ENCODE peak calls at places on chromosome 7, in five cellular contexts. P is astrocyte, G is small intestine, Y is Caco-2, L is cardiac fibroblast. O is an unnamed sample.

GRCh38 chr7:22565315-22565811 is 65.4 kb upstream of the STEAP1B start:
- DNase-seq in G (no peak), L (peak), Y (no peak), P (peak), O (no peak)

GRCh38 chr7:83325083-83325482 is 162.4 kb upstream of the PCLO start:
- DNase-seq in P (no peak), G (no peak), Y (no peak), L (no peak), O (no peak)

GRCh38 chr7:149664666-149665065 is 108.7 kb downstream of the ZNF467 start:
- DNase-seq in L (no peak), P (no peak), Y (no peak), G (no peak), O (no peak)

GRCh38 chr7:158322616-158323530 is 264.8 kb downstream of the PTPRN2 start:
- DNase-seq in Y (no peak), P (no peak), L (no peak), G (no peak), O (no peak)

GRCh38 chr7:144995495-144995894 is 159.6 kb upstream of the TPK1 start:
- DNase-seq in L (no peak), P (no peak), G (no peak), Y (no peak), O (no peak)

GRCh38 chr7:111011500-111011899 is 79.4 kb upstream of the LRRN3 start:
- DNase-seq in Y (no peak), P (peak), G (no peak), L (peak), O (no peak)

GRCh38 chr7:69403169-69403568 is 195.1 kb upstream of the AUTS2 start:
- DNase-seq in Y (no peak), G (no peak), L (no peak), P (no peak), O (no peak)

GRCh38 chr7:134886353-134887057 is 99.8 kb upstream of the AGBL3 start:
- DNase-seq in L (peak), G (no peak), P (peak), Y (peak), O (no peak)

GRCh38 chr7:125090596-125090995 is 161.0 kb upstream of the POT1 start:
- DNase-seq in P (no peak), L (peak), G (no peak), Y (no peak), O (no peak)

GRCh38 chr7:98735801-98736200 is 118.7 kb downstream of the NPTX2 start:
- DNase-seq in Y (no peak), L (no peak), P (no peak), G (no peak), O (no peak)

GRCh38 chr7:95933618-95934017 is 161.3 kb downstream of the DYNC1I1 start:
- DNase-seq in G (no peak), Y (no peak), L (no peak), P (no peak), O (no peak)

GRCh38 chr7:21253740-21254687 is 173.9 kb upstream of the SP4 start:
- DNase-seq in L (peak), Y (peak), G (peak), P (peak), O (peak)

GRCh38 chr7:82020076-82020475 is 250.2 kb upstream of the HGF start:
- DNase-seq in Y (no peak), L (no peak), G (no peak), P (peak), O (no peak)

GRCh38 chr7:19663816-19664531 is 44.9 kb downstream of the POLR1F start:
- DNase-seq in G (no peak), L (peak), Y (no peak), P (no peak), O (no peak)

GRCh38 chr7:137003606-137004005 is 135.2 kb downstream of the CHRM2 start:
- DNase-seq in P (no peak), G (no peak), Y (no peak), L (no peak), O (no peak)

GRCh38 chr7:106820321-106821217 is 44.5 kb upstream of the PIK3CG start:
- DNase-seq in P (peak), G (no peak), Y (no peak), L (no peak), O (no peak)

GRCh38 chr7:30510124-30511074 is 5.8 kb upstream of the GGCT start:
- DNase-seq in P (peak), G (peak), L (peak), Y (no peak), O (no peak)

GRCh38 chr7:41010967-41011366 is 691.9 kb downstream of the INHBA start:
- DNase-seq in P (no peak), G (no peak), Y (no peak), L (peak), O (peak)

GRCh38 chr7:50332241-50333176 is 28.0 kb downstream of the IKZF1 start:
- DNase-seq in G (no peak), L (no peak), Y (no peak), P (no peak), O (no peak)
- H3K4me3 ChIP-seq in G (no peak), L (no peak), Y (no peak), P (no peak), O (no peak)

GRCh38 chr7:32761451-32762320 is 129.9 kb downstream of the KBTBD2 start:
- DNase-seq in P (no peak), Y (no peak), G (no peak), L (no peak), O (no peak)
- H3K4me3 ChIP-seq in P (peak), Y (no peak), G (no peak), L (peak), O (peak)

DNA sequence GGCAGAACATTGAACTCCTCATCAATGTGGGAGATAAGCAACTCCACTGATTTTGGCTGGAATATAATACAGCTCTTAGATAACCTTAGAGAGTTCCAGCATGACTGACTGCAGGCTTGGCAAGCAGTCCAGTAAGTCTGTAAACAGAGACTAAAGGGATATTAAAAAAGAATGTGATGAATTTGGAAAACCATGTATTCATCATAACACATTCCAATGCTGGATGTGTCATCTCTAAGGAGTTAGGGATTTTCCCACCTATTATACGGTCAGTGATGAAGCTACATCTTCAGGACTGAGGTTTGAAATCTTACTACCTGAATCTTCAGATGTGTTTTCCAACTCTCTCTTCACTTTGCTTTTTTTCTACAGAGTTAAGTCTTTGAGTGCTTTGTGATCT is 678.5 kb downstream of the GRM8 start:
- DNase-seq in L (peak), Y (no peak), G (no peak), P (peak), O (no peak)
- H3K4me3 ChIP-seq in L (no peak), Y (no peak), G (no peak), P (peak), O (no peak)

DNA sequence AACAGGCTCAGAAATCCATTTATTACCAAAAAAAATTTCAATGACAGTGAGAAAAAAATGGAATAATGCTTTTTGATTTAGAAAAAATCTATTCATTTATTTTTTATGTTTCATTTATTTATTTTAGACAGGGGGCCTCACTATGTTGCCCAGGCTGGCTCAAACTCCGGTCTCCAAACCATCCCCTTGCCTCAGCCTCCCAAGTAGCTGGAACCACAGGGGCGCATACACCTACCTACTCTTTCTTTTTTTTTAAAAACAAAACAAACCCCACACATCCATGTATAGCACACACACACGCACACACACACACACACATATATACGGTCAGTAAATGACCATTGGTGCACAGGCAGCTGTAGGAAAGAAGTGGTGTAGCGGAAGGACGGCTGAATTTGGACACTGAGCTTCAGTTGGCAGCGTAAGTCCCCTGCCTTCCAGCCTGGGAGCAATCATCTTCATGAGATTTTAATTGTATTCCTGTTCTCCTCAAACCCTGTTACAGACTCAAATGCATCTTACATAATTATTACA is 28.8 kb downstream of the ARL4A start:
- DNase-seq in L (no peak), P (no peak), G (no peak), Y (no peak), O (no peak)
- H3K4me3 ChIP-seq in L (no peak), P (no peak), G (no peak), Y (no peak), O (no peak)

GRCh38 chr7:37944737-37945054 is 24.3 kb downstream of the EPDR1 start:
- DNase-seq in G (no peak), P (no peak), L (no peak), Y (no peak), O (no peak)
- H3K4me3 ChIP-seq in G (no peak), P (no peak), L (no peak), Y (no peak), O (no peak)

DNA sequence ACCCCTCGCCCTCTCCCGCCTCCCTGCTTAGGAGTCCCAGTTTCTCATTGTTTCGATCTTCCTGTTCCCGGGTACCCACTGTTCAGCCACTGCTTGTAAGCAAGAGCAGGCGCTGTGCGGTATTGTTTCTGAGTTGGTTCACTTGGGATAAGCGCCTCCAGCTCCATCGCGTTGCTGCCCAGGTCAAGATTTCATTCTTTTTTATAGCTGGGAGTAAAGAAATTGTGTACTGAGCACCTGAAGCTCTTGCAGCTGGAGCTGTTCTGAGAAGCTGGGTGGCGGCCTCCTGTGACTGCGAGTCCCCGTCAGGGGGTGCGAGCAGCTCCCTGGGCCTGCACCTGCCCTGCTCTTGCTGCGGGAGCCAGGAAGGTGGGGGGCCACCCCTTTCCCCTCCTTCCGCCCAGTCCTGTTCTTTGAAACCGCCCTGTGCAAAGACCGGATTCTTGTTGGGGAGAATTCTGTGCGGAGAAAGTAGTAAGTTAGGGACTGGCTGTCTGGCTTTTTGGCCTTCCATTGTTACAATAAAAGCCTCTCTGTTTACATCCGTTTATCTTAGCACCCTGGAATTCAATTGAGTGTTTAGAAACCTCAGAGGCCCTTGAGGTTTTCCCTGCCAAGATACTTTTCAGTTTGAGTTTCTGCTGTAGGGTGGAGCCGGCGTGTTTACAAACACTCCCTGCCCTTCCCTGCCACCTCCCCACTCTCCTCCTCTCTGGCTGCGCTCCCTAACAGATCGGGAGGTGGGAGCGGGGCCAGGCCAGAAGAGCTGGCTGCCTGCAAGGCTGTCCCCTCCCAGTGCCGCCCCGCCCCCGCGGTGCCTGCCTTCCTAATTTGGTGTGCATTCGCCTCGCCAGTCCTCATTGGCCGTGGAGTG is 30.8 kb upstream of the AP5Z1 start:
- DNase-seq in Y (peak), P (peak), L (peak), G (peak), O (peak)
- H3K4me3 ChIP-seq in Y (no peak), P (no peak), L (no peak), G (peak), O (peak)

DNA sequence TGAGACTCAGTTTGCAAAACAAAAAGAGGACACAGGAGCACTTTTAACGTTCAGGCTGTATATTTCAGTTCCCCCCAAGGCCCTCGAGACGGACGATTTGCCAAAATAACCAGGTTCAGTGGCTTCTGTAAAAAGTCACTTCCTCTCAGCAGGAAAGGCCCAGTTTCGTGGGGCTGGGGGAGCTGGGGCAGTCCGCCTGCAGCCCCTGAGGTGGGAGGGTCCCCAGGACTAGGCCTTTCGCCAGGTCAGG is 28.8 kb downstream of the WDR86 start:
- DNase-seq in P (no peak), G (no peak), Y (no peak), L (no peak), O (no peak)
- H3K4me3 ChIP-seq in P (no peak), G (no peak), Y (no peak), L (no peak), O (no peak)

GRCh38 chr7:130923930-130924329 is 189.9 kb upstream of the KLF14 start:
- DNase-seq in P (no peak), Y (no peak), G (peak), L (no peak), O (no peak)

GRCh38 chr7:130926021-130926691 is 192.1 kb upstream of the KLF14 start:
- DNase-seq in Y (no peak), L (no peak), P (no peak), G (no peak), O (no peak)

GRCh38 chr7:130927062-130927461 is 193.1 kb upstream of the KLF14 start:
- DNase-seq in Y (no peak), G (no peak), L (no peak), P (no peak), O (no peak)

GRCh38 chr7:130927564-130927963 is 193.6 kb upstream of the KLF14 start:
- DNase-seq in P (no peak), Y (no peak), L (no peak), G (no peak), O (no peak)

DNA sequence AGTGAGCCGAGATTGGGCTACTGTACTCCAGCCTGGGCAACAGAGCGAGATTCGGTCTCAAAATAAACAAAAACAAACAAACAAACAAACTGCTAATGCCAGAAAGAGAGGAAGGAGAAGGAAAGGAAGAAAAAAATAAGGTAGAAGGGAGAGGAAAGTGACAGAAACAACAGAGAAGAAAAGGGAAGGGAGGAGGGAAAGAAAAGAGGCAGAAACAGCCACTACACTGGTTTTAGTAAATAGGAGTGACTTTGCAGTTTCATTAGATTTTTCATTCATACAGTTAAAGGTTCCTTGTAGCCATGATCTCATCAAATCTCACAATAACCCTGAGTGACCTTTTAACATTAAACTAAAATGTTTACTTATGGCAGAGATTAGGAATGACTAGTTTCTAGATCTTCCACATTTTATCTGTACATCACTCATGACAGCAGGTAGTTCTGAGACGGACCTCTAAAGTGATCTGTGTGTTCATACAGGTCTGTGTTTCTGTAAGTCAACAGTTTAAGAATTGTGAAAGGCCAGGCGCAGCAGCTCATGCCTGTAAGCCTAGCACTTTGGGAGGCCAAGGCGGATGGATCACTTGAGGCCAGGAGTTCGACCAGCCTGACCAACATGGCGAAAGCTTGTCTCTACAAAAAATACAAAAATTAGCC is 191.3 kb upstream of the KLF14 start:
- DNase-seq in G (peak), Y (no peak), P (no peak), L (no peak), O (no peak)
- H3K4me3 ChIP-seq in G (no peak), Y (no peak), P (no peak), L (no peak), O (no peak)